ENCODE peak calls at places on chromosomes 1 and 21, in four cellular contexts. One of them, this sample, is unnamed.

GRCh38 chr1:8184301-8184700 is 133.6 kb upstream of the SLC45A1 start:
- DNase-seq in suprapubic skin: no peak
- DNase-seq in left cardiac atrium: no peak
- DNase-seq in CD4-positive, alpha-beta memory T cell: no peak
- DNase-seq in this sample: no peak

GRCh38 chr1:207025144-207025880 is 7.2 kb downstream of the C1orf116 start:
- DNase-seq in CD4-positive, alpha-beta memory T cell: no peak
- DNase-seq in left cardiac atrium: no peak
- DNase-seq in suprapubic skin: no peak
- DNase-seq in this sample: no peak

GRCh38 chr1:230866171-230866811 is 2.0 kb downstream of the C1orf198 start:
- DNase-seq in suprapubic skin: no peak
- DNase-seq in left cardiac atrium: no peak
- DNase-seq in CD4-positive, alpha-beta memory T cell: no peak
- DNase-seq in this sample: no peak

GRCh38 chr1:17744666-17745563 is 10.2 kb upstream of the ACTL8 start:
- DNase-seq in left cardiac atrium: no peak
- DNase-seq in CD4-positive, alpha-beta memory T cell: no peak
- DNase-seq in suprapubic skin: no peak
- DNase-seq in this sample: no peak

GRCh38 chr1:168603501-168604107 is 27.2 kb downstream of the XCL1 start:
- DNase-seq in left cardiac atrium: peak
- DNase-seq in CD4-positive, alpha-beta memory T cell: peak
- DNase-seq in suprapubic skin: peak
- DNase-seq in this sample: peak

GRCh38 chr1:226737819-226738420 is 1.2 kb downstream of the ITPKB start:
- DNase-seq in CD4-positive, alpha-beta memory T cell: peak
- DNase-seq in suprapubic skin: peak
- DNase-seq in left cardiac atrium: peak
- DNase-seq in this sample: peak

GRCh38 chr1:2493218-2493617 is 17.1 kb downstream of the PLCH2 start:
- DNase-seq in left cardiac atrium: no peak
- DNase-seq in CD4-positive, alpha-beta memory T cell: no peak
- DNase-seq in suprapubic skin: no peak
- DNase-seq in this sample: no peak

GRCh38 chr1:16006552-16007485 is 2.8 kb downstream of the SRARP start:
- DNase-seq in left cardiac atrium: no peak
- DNase-seq in CD4-positive, alpha-beta memory T cell: no peak
- DNase-seq in suprapubic skin: no peak
- DNase-seq in this sample: no peak

GRCh38 chr1:169858467-169858866 is 35.2 kb downstream of the SCYL3 start:
- DNase-seq in CD4-positive, alpha-beta memory T cell: no peak
- DNase-seq in suprapubic skin: no peak
- DNase-seq in left cardiac atrium: no peak
- DNase-seq in this sample: no peak

GRCh38 chr1:14149431-14149830 is 449.1 kb upstream of the KAZN start:
- DNase-seq in left cardiac atrium: no peak
- DNase-seq in CD4-positive, alpha-beta memory T cell: no peak
- DNase-seq in suprapubic skin: no peak
- DNase-seq in this sample: no peak

GRCh38 chr1:24683713-24684162 is 40.6 kb downstream of the SRRM1 start:
- DNase-seq in CD4-positive, alpha-beta memory T cell: no peak
- DNase-seq in left cardiac atrium: peak
- DNase-seq in suprapubic skin: no peak
- DNase-seq in this sample: no peak

GRCh38 chr1:109282952-109283747 is at the start of gene PSRC1:
- DNase-seq in left cardiac atrium: peak
- DNase-seq in CD4-positive, alpha-beta memory T cell: peak
- DNase-seq in suprapubic skin: peak
- DNase-seq in this sample: peak

GRCh38 chr21:31644648-31645047 is 14.8 kb upstream of the SOD1 start:
- DNase-seq in suprapubic skin: no peak
- DNase-seq in CD4-positive, alpha-beta memory T cell: no peak
- DNase-seq in left cardiac atrium: no peak
- DNase-seq in this sample: no peak

GRCh38 chr1:233863901-233864545 is 40.5 kb upstream of the SLC35F3 start:
- DNase-seq in CD4-positive, alpha-beta memory T cell: no peak
- DNase-seq in suprapubic skin: no peak
- DNase-seq in left cardiac atrium: no peak
- DNase-seq in this sample: no peak

GRCh38 chr1:170619167-170620030 is 44.5 kb upstream of the PRRX1 start:
- DNase-seq in CD4-positive, alpha-beta memory T cell: no peak
- DNase-seq in left cardiac atrium: no peak
- DNase-seq in suprapubic skin: no peak
- DNase-seq in this sample: no peak

GRCh38 chr1:11518016-11518670 is 39.2 kb downstream of the DISP3 start:
- DNase-seq in suprapubic skin: peak
- DNase-seq in CD4-positive, alpha-beta memory T cell: no peak
- DNase-seq in left cardiac atrium: no peak
- DNase-seq in this sample: no peak

GRCh38 chr1:30912913-30913652 is 4.5 kb upstream of the SDC3 start:
- DNase-seq in left cardiac atrium: peak
- DNase-seq in suprapubic skin: no peak
- DNase-seq in CD4-positive, alpha-beta memory T cell: no peak
- DNase-seq in this sample: no peak

GRCh38 chr1:230186003-230186863 is 119.2 kb downstream of the GALNT2 start:
- DNase-seq in CD4-positive, alpha-beta memory T cell: no peak
- DNase-seq in left cardiac atrium: no peak
- DNase-seq in suprapubic skin: no peak
- DNase-seq in this sample: no peak

GRCh38 chr1:43994794-43995790 is 3.7 kb downstream of the CCDC24 start:
- DNase-seq in suprapubic skin: no peak
- DNase-seq in left cardiac atrium: no peak
- DNase-seq in CD4-positive, alpha-beta memory T cell: no peak
- DNase-seq in this sample: no peak

GRCh38 chr1:29944253-29944652 is 707.9 kb downstream of the PTPRU start:
- DNase-seq in left cardiac atrium: no peak
- DNase-seq in suprapubic skin: no peak
- DNase-seq in CD4-positive, alpha-beta memory T cell: no peak
- DNase-seq in this sample: no peak

GRCh38 chr1:152546704-152547103 is 19.9 kb downstream of the LCE3E start:
- DNase-seq in CD4-positive, alpha-beta memory T cell: no peak
- DNase-seq in left cardiac atrium: no peak
- DNase-seq in suprapubic skin: no peak
- DNase-seq in this sample: no peak

GRCh38 chr1:87202922-87203655 is 125.6 kb upstream of the LMO4 start:
- DNase-seq in left cardiac atrium: no peak
- DNase-seq in suprapubic skin: no peak
- DNase-seq in CD4-positive, alpha-beta memory T cell: no peak
- DNase-seq in this sample: no peak

GRCh38 chr1:3762873-3763228 is 9.7 kb upstream of the SMIM1 start:
- DNase-seq in suprapubic skin: peak
- DNase-seq in CD4-positive, alpha-beta memory T cell: no peak
- DNase-seq in left cardiac atrium: no peak
- DNase-seq in this sample: no peak

GRCh38 chr1:232149302-232150201 is 480.4 kb downstream of the SIPA1L2 start:
- DNase-seq in CD4-positive, alpha-beta memory T cell: no peak
- DNase-seq in suprapubic skin: no peak
- DNase-seq in left cardiac atrium: no peak
- DNase-seq in this sample: no peak

GRCh38 chr1:111369177-111369576 is 58.4 kb downstream of the OVGP1 start:
- DNase-seq in left cardiac atrium: no peak
- DNase-seq in suprapubic skin: no peak
- DNase-seq in CD4-positive, alpha-beta memory T cell: no peak
- DNase-seq in this sample: no peak

GRCh38 chr1:17527036-17527914 is 12.2 kb upstream of the ARHGEF10L start:
- DNase-seq in left cardiac atrium: no peak
- DNase-seq in CD4-positive, alpha-beta memory T cell: no peak
- DNase-seq in suprapubic skin: no peak
- DNase-seq in this sample: no peak

GRCh38 chr1:206029484-206029883 is 5.8 kb upstream of the CTSE start:
- DNase-seq in left cardiac atrium: peak
- DNase-seq in CD4-positive, alpha-beta memory T cell: no peak
- DNase-seq in suprapubic skin: no peak
- DNase-seq in this sample: no peak

This sample was measured in naive thymus-derived CD4-positive, alpha-beta T cell.